ENCODE peak calls at places on chromosomes 4 and X, in six cellular contexts. One of them, this sample, is unnamed.

GRCh38 chrX:153885968-153886903 is at the start of gene L1CAM:
- DNase-seq in GF-D8: no peak
- DNase-seq in M059J: peak
- DNase-seq in HEK293T: peak
- DNase-seq in HuH-7: no peak
- DNase-seq in uterus: no peak
- DNase-seq in this sample: no peak

GRCh38 chrX:44235534-44235933 is 107.9 kb downstream of the EFHC2 start:
- DNase-seq in GF-D8: no peak
- DNase-seq in M059J: no peak
- DNase-seq in HEK293T: no peak
- DNase-seq in HuH-7: no peak
- DNase-seq in uterus: no peak
- DNase-seq in this sample: no peak

GRCh38 chr4:41579556-41579955 is 41.6 kb downstream of the LIMCH1 start:
- DNase-seq in GF-D8: no peak
- DNase-seq in M059J: no peak
- DNase-seq in HEK293T: no peak
- DNase-seq in HuH-7: no peak
- DNase-seq in uterus: no peak
- DNase-seq in this sample: no peak

GRCh38 chrX:103722505-103722904 is 11.8 kb downstream of the TMEM31 start:
- DNase-seq in GF-D8: no peak
- DNase-seq in M059J: peak
- DNase-seq in HEK293T: no peak
- DNase-seq in HuH-7: no peak
- DNase-seq in uterus: peak
- DNase-seq in this sample: no peak

GRCh38 chr4:173478884-173479283 is 51.1 kb downstream of the HAND2 start:
- DNase-seq in GF-D8: no peak
- DNase-seq in M059J: no peak
- DNase-seq in HEK293T: no peak
- DNase-seq in HuH-7: no peak
- DNase-seq in uterus: no peak
- DNase-seq in this sample: no peak

GRCh38 chr4:106266201-106266600 is 49.8 kb downstream of the TBCK start:
- DNase-seq in GF-D8: peak
- DNase-seq in M059J: peak
- DNase-seq in HEK293T: peak
- DNase-seq in HuH-7: peak
- DNase-seq in uterus: no peak
- DNase-seq in this sample: peak

GRCh38 chr4:19947349-19947748 is 304.4 kb upstream of the SLIT2 start:
- DNase-seq in GF-D8: no peak
- DNase-seq in M059J: peak
- DNase-seq in HEK293T: no peak
- DNase-seq in HuH-7: no peak
- DNase-seq in uterus: no peak
- DNase-seq in this sample: no peak

GRCh38 chr4:149555146-149555545 is 260.5 kb downstream of the IQCM start:
- DNase-seq in GF-D8: no peak
- DNase-seq in M059J: peak
- DNase-seq in HEK293T: no peak
- DNase-seq in HuH-7: no peak
- DNase-seq in uterus: no peak
- DNase-seq in this sample: no peak

GRCh38 chr4:156556326-156556725 is 415.3 kb downstream of the PDGFC start:
- DNase-seq in GF-D8: no peak
- DNase-seq in M059J: peak
- DNase-seq in HEK293T: no peak
- DNase-seq in HuH-7: no peak
- DNase-seq in uterus: no peak
- DNase-seq in this sample: no peak

GRCh38 chrX:68114573-68115199 is 318.6 kb downstream of the OPHN1 start:
- DNase-seq in GF-D8: peak
- DNase-seq in M059J: peak
- DNase-seq in HEK293T: no peak
- DNase-seq in HuH-7: no peak
- DNase-seq in uterus: no peak
- DNase-seq in this sample: no peak

GRCh38 chrX:37846934-37847732 is at the start of gene DYNLT3:
- DNase-seq in GF-D8: no peak
- DNase-seq in M059J: peak
- DNase-seq in HEK293T: peak
- DNase-seq in HuH-7: no peak
- DNase-seq in uterus: peak
- DNase-seq in this sample: peak

GRCh38 chr4:124278477-124278876 is 434.1 kb downstream of the ANKRD50 start:
- DNase-seq in GF-D8: no peak
- DNase-seq in M059J: peak
- DNase-seq in HEK293T: no peak
- DNase-seq in HuH-7: no peak
- DNase-seq in uterus: no peak
- DNase-seq in this sample: no peak

GRCh38 chr4:69038582-69038981 is 57.7 kb upstream of the UGT2B7 start:
- DNase-seq in GF-D8: no peak
- DNase-seq in M059J: peak
- DNase-seq in HEK293T: no peak
- DNase-seq in HuH-7: no peak
- DNase-seq in uterus: no peak
- DNase-seq in this sample: no peak

GRCh38 chr4:74397748-74398426 is 32.9 kb downstream of the EREG start:
- DNase-seq in GF-D8: no peak
- DNase-seq in M059J: peak
- DNase-seq in HEK293T: no peak
- DNase-seq in HuH-7: no peak
- DNase-seq in uterus: no peak
- DNase-seq in this sample: peak

GRCh38 chr4:5976431-5976830 is 41.8 kb downstream of the C4orf50 start:
- DNase-seq in GF-D8: no peak
- DNase-seq in M059J: no peak
- DNase-seq in HEK293T: no peak
- DNase-seq in HuH-7: no peak
- DNase-seq in uterus: no peak
- DNase-seq in this sample: no peak

GRCh38 chrX:24260827-24261550 is 52.9 kb downstream of the SUPT20HL2 start:
- DNase-seq in GF-D8: peak
- DNase-seq in M059J: no peak
- DNase-seq in HEK293T: no peak
- DNase-seq in HuH-7: no peak
- DNase-seq in uterus: peak
- DNase-seq in this sample: peak

GRCh38 chr4:26173619-26174018 is 147.2 kb upstream of the RBPJ start:
- DNase-seq in GF-D8: no peak
- DNase-seq in M059J: peak
- DNase-seq in HEK293T: no peak
- DNase-seq in HuH-7: peak
- DNase-seq in uterus: no peak
- DNase-seq in this sample: no peak

GRCh38 chrX:154020500-154021115 is 906 bp upstream of the IRAK1 start:
- DNase-seq in GF-D8: no peak
- DNase-seq in M059J: no peak
- DNase-seq in HEK293T: no peak
- DNase-seq in HuH-7: no peak
- DNase-seq in uterus: no peak
- DNase-seq in this sample: no peak

GRCh38 chr4:177726111-177726510 is 283.9 kb upstream of the AGA start:
- DNase-seq in GF-D8: no peak
- DNase-seq in M059J: peak
- DNase-seq in HEK293T: no peak
- DNase-seq in HuH-7: no peak
- DNase-seq in uterus: no peak
- DNase-seq in this sample: no peak

GRCh38 chrX:10235851-10236250 is 79.1 kb downstream of the CLCN4 start:
- DNase-seq in GF-D8: no peak
- DNase-seq in M059J: peak
- DNase-seq in HEK293T: no peak
- DNase-seq in HuH-7: no peak
- DNase-seq in uterus: no peak
- DNase-seq in this sample: no peak

GRCh38 chr4:88027611-88028608 is 20.5 kb downstream of the PKD2 start:
- DNase-seq in GF-D8: peak
- DNase-seq in M059J: peak
- DNase-seq in HEK293T: no peak
- DNase-seq in HuH-7: no peak
- DNase-seq in uterus: no peak
- DNase-seq in this sample: peak

GRCh38 chr4:85106805-85107336 is 140.4 kb upstream of the WDFY3 start:
- DNase-seq in GF-D8: no peak
- DNase-seq in M059J: no peak
- DNase-seq in HEK293T: no peak
- DNase-seq in HuH-7: no peak
- DNase-seq in uterus: no peak
- DNase-seq in this sample: no peak

GRCh38 chrX:68685722-68686683 is 38.5 kb downstream of the STARD8 start:
- DNase-seq in GF-D8: peak
- DNase-seq in M059J: peak
- DNase-seq in HEK293T: peak
- DNase-seq in HuH-7: no peak
- DNase-seq in uterus: peak
- DNase-seq in this sample: no peak

GRCh38 chr4:165612936-165613335 is 234.1 kb downstream of the CPE start:
- DNase-seq in GF-D8: no peak
- DNase-seq in M059J: no peak
- DNase-seq in HEK293T: no peak
- DNase-seq in HuH-7: no peak
- DNase-seq in uterus: no peak
- DNase-seq in this sample: no peak

GRCh38 chrX:10577863-10578262 is 42.5 kb downstream of the MID1 start:
- DNase-seq in GF-D8: no peak
- DNase-seq in M059J: no peak
- DNase-seq in HEK293T: no peak
- DNase-seq in HuH-7: no peak
- DNase-seq in uterus: no peak
- DNase-seq in this sample: no peak

GRCh38 chrX:12434493-12434892 is 296.2 kb downstream of the FRMPD4 start:
- DNase-seq in GF-D8: no peak
- DNase-seq in M059J: no peak
- DNase-seq in HEK293T: no peak
- DNase-seq in HuH-7: no peak
- DNase-seq in uterus: no peak
- DNase-seq in this sample: no peak